ENCODE peak calls at places on chromosomes 12 and 14, in seven cellular contexts. I, Q, O, F, W, J and K are unnamed samples.

GRCh38 chr14:99871771-99872170 is 78.6 kb downstream of the EML1 start:
- DNase-seq in W (no peak), Q (no peak), F (no peak), O (no peak), J (no peak), I (no peak), K (no peak)

GRCh38 chr14:93430889-93431670 is at the start of gene UNC79:
- DNase-seq in J (peak), Q (peak), O (no peak), F (no peak), W (no peak), I (peak), K (no peak)

GRCh38 chr14:40204441-40205175 is 772.4 kb upstream of the FBXO33 start:
- DNase-seq in J (no peak), F (no peak), W (no peak), Q (no peak), I (no peak), O (no peak), K (no peak)

GRCh38 chr12:54019924-54020586 is 8.2 kb upstream of the HOXC6 start:
- DNase-seq in F (peak), W (no peak), J (no peak), Q (no peak), O (no peak), I (peak), K (no peak)

GRCh38 chr12:53974084-53975018 is at the start of gene HOTAIR:
- DNase-seq in W (no peak), I (peak), F (peak), J (no peak), Q (no peak), O (no peak), K (no peak)

GRCh38 chr14:74085047-74085637 is 386 bp downstream of the LIN52 start:
- DNase-seq in F (no peak), I (no peak), O (no peak), J (no peak), Q (no peak), W (no peak), K (peak)

GRCh38 chr12:121009744-121010143 is 6.5 kb downstream of the C12orf43 start:
- DNase-seq in O (no peak), Q (peak), W (no peak), J (peak), F (no peak), I (peak), K (peak)

GRCh38 chr14:85601246-85601645 is 71.3 kb downstream of the FLRT2 start:
- DNase-seq in W (no peak), F (no peak), J (no peak), Q (no peak), O (peak), I (peak), K (no peak)

GRCh38 chr14:83473416-83473815 is 1939.8 kb upstream of the SEL1L start:
- DNase-seq in O (no peak), Q (no peak), J (no peak), I (no peak), W (no peak), F (no peak), K (no peak)

GRCh38 chr12:60035835-60036234 is 440.0 kb downstream of the SLC16A7 start:
- DNase-seq in F (no peak), O (no peak), I (no peak), W (no peak), Q (no peak), J (no peak), K (no peak)

GRCh38 chr14:99327458-99328250 is 55.7 kb upstream of the BCL11B start:
- DNase-seq in I (no peak), Q (no peak), F (peak), O (peak), W (no peak), J (peak), K (no peak)

GRCh38 chr14:65915125-65915524 is 502.6 kb downstream of the FUT8 start:
- DNase-seq in I (no peak), W (no peak), F (peak), J (no peak), Q (no peak), O (no peak), K (no peak)